ENCODE peak calls at places on chromosomes 3 and 15, in nine cellular contexts. One of them, this sample, is unnamed.

GRCh38 chr3:124627501-124627908 is 102.7 kb upstream of the UMPS start:
- DNase-seq in hepatocyte: peak; percentile 56
- DNase-seq in H1: no peak
- DNase-seq in keratinocyte: no peak
- DNase-seq in fibroblast of lung: peak; percentile 83
- DNase-seq in GM12878: no peak
- DNase-seq in PC-3: no peak
- DNase-seq in endothelial cell of umbilical vein: peak; percentile 15
- DNase-seq in PC-9: peak; percentile 58
- DNase-seq in this sample: no peak

GRCh38 chr3:173395412-173396181 is 1.9 kb upstream of the NLGN1 start:
- DNase-seq in hepatocyte: peak; percentile 90
- DNase-seq in H1: peak; percentile 85
- DNase-seq in keratinocyte: no peak
- DNase-seq in fibroblast of lung: peak; percentile 91
- DNase-seq in GM12878: no peak
- DNase-seq in PC-3: peak; percentile 68
- DNase-seq in endothelial cell of umbilical vein: peak; percentile 92
- DNase-seq in PC-9: peak; percentile 70
- DNase-seq in this sample: peak; percentile 97

GRCh38 chr3:139281512-139282196 is 62.2 kb upstream of the MRPS22 start:
- DNase-seq in hepatocyte: no peak
- DNase-seq in H1: no peak
- DNase-seq in keratinocyte: no peak
- DNase-seq in fibroblast of lung: peak; percentile 39
- DNase-seq in GM12878: no peak
- DNase-seq in PC-3: no peak
- DNase-seq in endothelial cell of umbilical vein: no peak
- DNase-seq in PC-9: no peak
- DNase-seq in this sample: peak; percentile 91

GRCh38 chr3:102979682-102980378 is 545.0 kb downstream of the ZPLD1 start:
- DNase-seq in hepatocyte: peak; percentile 70
- DNase-seq in H1: no peak
- DNase-seq in keratinocyte: no peak
- DNase-seq in fibroblast of lung: peak; percentile 99
- DNase-seq in GM12878: no peak
- DNase-seq in PC-3: peak; percentile 79
- DNase-seq in endothelial cell of umbilical vein: peak; percentile 46
- DNase-seq in PC-9: no peak
- DNase-seq in this sample: peak; percentile 93

GRCh38 chr3:74592359-74592758 is 22.1 kb downstream of the CNTN3 start:
- DNase-seq in hepatocyte: no peak
- DNase-seq in H1: no peak
- DNase-seq in keratinocyte: no peak
- DNase-seq in fibroblast of lung: peak; percentile 3
- DNase-seq in GM12878: no peak
- DNase-seq in PC-3: no peak
- DNase-seq in endothelial cell of umbilical vein: no peak
- DNase-seq in PC-9: no peak
- DNase-seq in this sample: peak; percentile 62

GRCh38 chr15:22963546-22964125 is 16.5 kb downstream of the CYFIP1 start:
- DNase-seq in hepatocyte: no peak
- DNase-seq in H1: no peak
- DNase-seq in keratinocyte: no peak
- DNase-seq in fibroblast of lung: no peak
- DNase-seq in GM12878: no peak
- DNase-seq in PC-3: no peak
- DNase-seq in endothelial cell of umbilical vein: no peak
- DNase-seq in PC-9: no peak
- DNase-seq in this sample: peak; percentile 56

GRCh38 chr3:66858656-66859381 is 139.3 kb upstream of the KBTBD8 start:
- DNase-seq in hepatocyte: no peak
- DNase-seq in H1: peak; percentile 88
- DNase-seq in keratinocyte: no peak
- DNase-seq in fibroblast of lung: no peak
- DNase-seq in GM12878: no peak
- DNase-seq in PC-3: no peak
- DNase-seq in endothelial cell of umbilical vein: no peak
- DNase-seq in PC-9: no peak
- DNase-seq in this sample: no peak

GRCh38 chr15:67508367-67508766 is 12.6 kb upstream of the C15orf61 start:
- DNase-seq in hepatocyte: no peak
- DNase-seq in H1: no peak
- DNase-seq in keratinocyte: no peak
- DNase-seq in fibroblast of lung: no peak
- DNase-seq in GM12878: no peak
- DNase-seq in PC-3: no peak
- DNase-seq in endothelial cell of umbilical vein: no peak
- DNase-seq in PC-9: no peak
- DNase-seq in this sample: no peak

GRCh38 chr3:77190281-77190841 is 150.5 kb downstream of the ROBO2 start:
- DNase-seq in hepatocyte: peak; percentile 21
- DNase-seq in H1: no peak
- DNase-seq in keratinocyte: no peak
- DNase-seq in fibroblast of lung: no peak
- DNase-seq in GM12878: no peak
- DNase-seq in PC-3: no peak
- DNase-seq in endothelial cell of umbilical vein: no peak
- DNase-seq in PC-9: no peak
- DNase-seq in this sample: no peak

GRCh38 chr3:38577089-38578080 is 72.1 kb downstream of the SCN5A start:
- DNase-seq in hepatocyte: peak; percentile 2
- DNase-seq in H1: peak; percentile 35
- DNase-seq in keratinocyte: no peak
- DNase-seq in fibroblast of lung: no peak
- DNase-seq in GM12878: no peak
- DNase-seq in PC-3: no peak
- DNase-seq in endothelial cell of umbilical vein: no peak
- DNase-seq in PC-9: no peak
- DNase-seq in this sample: no peak

GRCh38 chr3:134357914-134358811 is 16.1 kb downstream of the AMOTL2 start:
- DNase-seq in hepatocyte: peak; percentile 74
- DNase-seq in H1: no peak
- DNase-seq in keratinocyte: no peak
- DNase-seq in fibroblast of lung: peak; percentile 99
- DNase-seq in GM12878: no peak
- DNase-seq in PC-3: peak; percentile 91
- DNase-seq in endothelial cell of umbilical vein: peak; percentile 12
- DNase-seq in PC-9: peak; percentile 98
- DNase-seq in this sample: peak; percentile 93

GRCh38 chr3:128484404-128485282 is 8.4 kb downstream of the GATA2 start:
- DNase-seq in hepatocyte: no peak
- DNase-seq in H1: no peak
- DNase-seq in keratinocyte: no peak
- DNase-seq in fibroblast of lung: peak; percentile 43
- DNase-seq in GM12878: no peak
- DNase-seq in PC-3: no peak
- DNase-seq in endothelial cell of umbilical vein: peak; percentile 63
- DNase-seq in PC-9: no peak
- DNase-seq in this sample: peak; percentile 46

GRCh38 chr3:128482175-128482856 is 10.7 kb downstream of the GATA2 start:
- DNase-seq in hepatocyte: no peak
- DNase-seq in H1: no peak
- DNase-seq in keratinocyte: no peak
- DNase-seq in fibroblast of lung: peak; percentile 55
- DNase-seq in GM12878: no peak
- DNase-seq in PC-3: no peak
- DNase-seq in endothelial cell of umbilical vein: peak; percentile 48
- DNase-seq in PC-9: no peak
- DNase-seq in this sample: peak; percentile 77

GRCh38 chr3:128485283-128486156 is 7.5 kb downstream of the GATA2 start:
- DNase-seq in hepatocyte: no peak
- DNase-seq in H1: no peak
- DNase-seq in keratinocyte: no peak
- DNase-seq in fibroblast of lung: peak; percentile 20
- DNase-seq in GM12878: no peak
- DNase-seq in PC-3: no peak
- DNase-seq in endothelial cell of umbilical vein: no peak
- DNase-seq in PC-9: no peak
- DNase-seq in this sample: peak; percentile 56

GRCh38 chr3:128482857-128483656 is 9.9 kb downstream of the GATA2 start:
- DNase-seq in hepatocyte: peak; percentile 56
- DNase-seq in H1: no peak
- DNase-seq in keratinocyte: no peak
- DNase-seq in fibroblast of lung: peak; percentile 85
- DNase-seq in GM12878: no peak
- DNase-seq in PC-3: peak; percentile 72
- DNase-seq in endothelial cell of umbilical vein: peak; percentile 99
- DNase-seq in PC-9: peak; percentile 73
- DNase-seq in this sample: peak; percentile 93

DNA sequence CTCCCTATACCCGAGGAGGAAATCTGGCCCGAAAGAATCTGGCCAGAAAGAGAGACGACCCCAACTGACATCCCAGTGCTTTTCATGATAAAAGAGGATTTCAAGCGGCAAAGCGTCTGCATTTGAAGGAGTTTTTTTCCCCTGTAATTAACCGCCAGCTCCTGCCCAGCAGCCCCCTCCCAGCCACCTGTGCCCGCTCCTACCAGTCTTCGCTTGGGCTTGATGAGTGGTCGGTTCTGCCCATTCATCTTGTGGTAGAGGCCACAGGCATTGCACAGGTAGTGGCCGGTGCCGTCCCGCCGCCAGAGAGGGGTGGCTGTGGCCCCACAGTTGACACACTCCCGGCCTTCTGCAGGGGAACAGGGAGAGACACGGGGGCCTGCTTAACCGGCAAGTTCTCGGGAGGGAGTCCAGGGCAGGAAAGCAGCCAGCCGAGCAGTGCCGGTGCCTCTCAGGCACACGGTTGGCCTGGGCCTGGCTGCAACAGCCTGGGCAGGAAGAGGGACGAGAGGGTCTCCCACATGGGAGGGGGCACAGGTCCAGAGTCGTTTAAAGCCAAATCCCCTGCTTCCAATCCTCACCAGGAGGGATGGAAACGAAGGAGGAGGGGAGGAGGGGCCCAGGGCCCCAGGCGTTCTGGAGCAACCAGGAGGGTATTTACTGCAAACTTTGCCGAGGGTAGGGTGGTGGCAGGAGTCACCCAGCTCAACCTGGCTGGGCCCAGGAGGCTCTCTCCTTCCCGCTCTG is 9.2 kb downstream of the GATA2 start:
- DNase-seq in hepatocyte: no peak
- DNase-seq in H1: no peak
- DNase-seq in keratinocyte: no peak
- DNase-seq in fibroblast of lung: peak; percentile 33
- DNase-seq in GM12878: no peak
- DNase-seq in PC-3: no peak
- DNase-seq in endothelial cell of umbilical vein: peak; percentile 61
- DNase-seq in PC-9: no peak
- DNase-seq in this sample: peak; percentile 46
- H3K4me1 ChIP-seq in hepatocyte: peaks cover 35% of the 10 kb centered on the region
- H3K4me1 ChIP-seq in H1: peaks cover 42% of the 10 kb centered on the region
- H3K4me1 ChIP-seq in keratinocyte: peaks cover 16% of the 10 kb centered on the region
- H3K4me1 ChIP-seq in fibroblast of lung: peaks cover 19% of the 10 kb centered on the region
- H3K4me1 ChIP-seq in GM12878: no peaks in the 10 kb centered on the region
- H3K4me1 ChIP-seq in PC-3: peaks cover 43% of the 10 kb centered on the region
- H3K4me1 ChIP-seq in endothelial cell of umbilical vein: peaks cover 60% of the 10 kb centered on the region
- H3K4me1 ChIP-seq in PC-9: peaks cover 44% of the 10 kb centered on the region
- H3K4me1 ChIP-seq in this sample: peaks cover 43% of the 10 kb centered on the region

GRCh38 chr3:41040256-41040655 is 159.0 kb upstream of the CTNNB1 start:
- DNase-seq in hepatocyte: no peak
- DNase-seq in H1: no peak
- DNase-seq in keratinocyte: no peak
- DNase-seq in fibroblast of lung: no peak
- DNase-seq in GM12878: no peak
- DNase-seq in PC-3: no peak
- DNase-seq in endothelial cell of umbilical vein: no peak
- DNase-seq in PC-9: no peak
- DNase-seq in this sample: no peak
- TF ChIP-seq EZH2 in hepatocyte: no peak
- TF ChIP-seq EZH2 in H1: no peak
- TF ChIP-seq EZH2 in keratinocyte: no peak
- TF ChIP-seq EZH2 in fibroblast of lung: no peak
- TF ChIP-seq EZH2 in GM12878: no peak
- TF ChIP-seq EZH2 in PC-3: no peak
- TF ChIP-seq EZH2 in endothelial cell of umbilical vein: no peak
- TF ChIP-seq EZH2 in PC-9: no peak
- TF ChIP-seq EZH2 in this sample: no peak

GRCh38 chr3:172129534-172129867 is 90.1 kb downstream of the FNDC3B start:
- DNase-seq in hepatocyte: no peak
- DNase-seq in H1: no peak
- DNase-seq in keratinocyte: no peak
- DNase-seq in fibroblast of lung: no peak
- DNase-seq in GM12878: no peak
- DNase-seq in PC-3: no peak
- DNase-seq in endothelial cell of umbilical vein: no peak
- DNase-seq in PC-9: no peak
- DNase-seq in this sample: no peak
- H3K4me1 ChIP-seq in hepatocyte: peaks cover 53% of the 10 kb centered on the region
- H3K4me1 ChIP-seq in H1: no peaks in the 10 kb centered on the region
- H3K4me1 ChIP-seq in keratinocyte: peaks cover 32% of the 10 kb centered on the region
- H3K4me1 ChIP-seq in fibroblast of lung: peaks cover 33% of the 10 kb centered on the region
- H3K4me1 ChIP-seq in GM12878: peaks cover 23% of the 10 kb centered on the region
- H3K4me1 ChIP-seq in PC-3: peaks cover 80% of the 10 kb centered on the region
- H3K4me1 ChIP-seq in endothelial cell of umbilical vein: peaks cover 73% of the 10 kb centered on the region
- H3K4me1 ChIP-seq in PC-9: peaks cover 97% of the 10 kb centered on the region
- H3K4me1 ChIP-seq in this sample: peaks cover 64% of the 10 kb centered on the region

GRCh38 chr15:31156226-31156625 is 54.7 kb upstream of the TRPM1 start:
- DNase-seq in hepatocyte: no peak
- DNase-seq in H1: no peak
- DNase-seq in keratinocyte: no peak
- DNase-seq in fibroblast of lung: no peak
- DNase-seq in GM12878: no peak
- DNase-seq in PC-3: no peak
- DNase-seq in endothelial cell of umbilical vein: no peak
- DNase-seq in PC-9: no peak
- DNase-seq in this sample: no peak
- TF ChIP-seq EZH2 in hepatocyte: no peak
- TF ChIP-seq EZH2 in H1: no peak
- TF ChIP-seq EZH2 in keratinocyte: no peak
- TF ChIP-seq EZH2 in fibroblast of lung: no peak
- TF ChIP-seq EZH2 in GM12878: no peak
- TF ChIP-seq EZH2 in PC-3: no peak
- TF ChIP-seq EZH2 in endothelial cell of umbilical vein: no peak
- TF ChIP-seq EZH2 in PC-9: no peak
- TF ChIP-seq EZH2 in this sample: no peak

GRCh38 chr3:101203411-101203810 is 117.0 kb downstream of the IMPG2 start:
- DNase-seq in hepatocyte: no peak
- DNase-seq in H1: no peak
- DNase-seq in keratinocyte: no peak
- DNase-seq in fibroblast of lung: peak; percentile 72
- DNase-seq in GM12878: no peak
- DNase-seq in PC-3: peak; percentile 72
- DNase-seq in endothelial cell of umbilical vein: no peak
- DNase-seq in PC-9: no peak
- DNase-seq in this sample: peak; percentile 52

GRCh38 chr3:101200461-101200860 is 119.9 kb downstream of the IMPG2 start:
- DNase-seq in hepatocyte: no peak
- DNase-seq in H1: no peak
- DNase-seq in keratinocyte: no peak
- DNase-seq in fibroblast of lung: no peak
- DNase-seq in GM12878: no peak
- DNase-seq in PC-3: no peak
- DNase-seq in endothelial cell of umbilical vein: peak; percentile 36
- DNase-seq in PC-9: no peak
- DNase-seq in this sample: no peak

GRCh38 chr3:101202640-101203039 is 117.7 kb downstream of the IMPG2 start:
- DNase-seq in hepatocyte: no peak
- DNase-seq in H1: no peak
- DNase-seq in keratinocyte: no peak
- DNase-seq in fibroblast of lung: no peak
- DNase-seq in GM12878: no peak
- DNase-seq in PC-3: no peak
- DNase-seq in endothelial cell of umbilical vein: no peak
- DNase-seq in PC-9: no peak
- DNase-seq in this sample: no peak

GRCh38 chr3:101204246-101204645 is 116.1 kb downstream of the IMPG2 start:
- DNase-seq in hepatocyte: no peak
- DNase-seq in H1: no peak
- DNase-seq in keratinocyte: no peak
- DNase-seq in fibroblast of lung: peak; percentile 27
- DNase-seq in GM12878: no peak
- DNase-seq in PC-3: no peak
- DNase-seq in endothelial cell of umbilical vein: no peak
- DNase-seq in PC-9: no peak
- DNase-seq in this sample: no peak
- H3K4me1 ChIP-seq in hepatocyte: no peaks in the 10 kb centered on the region
- H3K4me1 ChIP-seq in H1: no peaks in the 10 kb centered on the region
- H3K4me1 ChIP-seq in keratinocyte: peaks cover 20% of the 10 kb centered on the region
- H3K4me1 ChIP-seq in fibroblast of lung: peaks cover 3% of the 10 kb centered on the region
- H3K4me1 ChIP-seq in GM12878: no peaks in the 10 kb centered on the region
- H3K4me1 ChIP-seq in PC-3: peaks cover 12% of the 10 kb centered on the region
- H3K4me1 ChIP-seq in endothelial cell of umbilical vein: no peaks in the 10 kb centered on the region
- H3K4me1 ChIP-seq in PC-9: no peaks in the 10 kb centered on the region
- H3K4me1 ChIP-seq in this sample: peaks cover 7% of the 10 kb centered on the region

This sample was measured in GM23248.